ENCODE peak calls at places on chromosomes 4 and X, in nine cellular contexts. W is lower lobe of right lung, Y is nephron progenitor cell, X is heart left ventricle, G is breast epithelium, J is kidney, O is body of pancreas, V is foreskin fibroblast, I is AG10803. B is an unnamed sample.

GRCh38 chrX:1242901-1243402 is 25.7 kb upstream of the CSF2RA start:
- DNase-seq in W (no peak), Y (no peak), X (no peak), G (no peak), J (peak), O (no peak), V (no peak), I (no peak), B (no peak)

GRCh38 chr4:155667538-155668511 is 1.2 kb downstream of the GUCY1A1 start:
- DNase-seq in W (peak), Y (peak), X (peak), G (no peak), J (peak), O (peak), V (peak), I (peak), B (no peak)

GRCh38 chr4:126271266-126271665 is 956.5 kb downstream of the FAT4 start:
- DNase-seq in W (no peak), Y (no peak), X (no peak), G (no peak), J (no peak), O (no peak), V (no peak), I (peak), B (no peak)

GRCh38 chr4:153788419-153789276 is at the start of gene SFRP2:
- DNase-seq in W (peak), Y (peak), X (no peak), G (no peak), J (peak), O (peak), V (peak), I (no peak), B (no peak)

GRCh38 chr4:75514949-75515612 is 808 bp downstream of the THAP6 start:
- DNase-seq in W (no peak), Y (no peak), X (no peak), G (no peak), J (no peak), O (no peak), V (no peak), I (no peak), B (no peak)

GRCh38 chr4:11469900-11470708 is 41.4 kb upstream of the HS3ST1 start:
- DNase-seq in W (no peak), Y (no peak), X (no peak), G (no peak), J (no peak), O (no peak), V (no peak), I (no peak), B (no peak)

GRCh38 chr4:184787766-184788503 is 37.8 kb downstream of the ACSL1 start:
- DNase-seq in W (no peak), Y (no peak), X (no peak), G (no peak), J (no peak), O (no peak), V (no peak), I (no peak), B (no peak)

GRCh38 chr4:26330186-26330787 is 9.5 kb downstream of the RBPJ start:
- DNase-seq in W (no peak), Y (no peak), X (no peak), G (no peak), J (no peak), O (no peak), V (peak), I (peak), B (no peak)

GRCh38 chrX:16589211-16589610 is 60.7 kb upstream of the S100G start:
- DNase-seq in W (no peak), Y (no peak), X (no peak), G (no peak), J (no peak), O (no peak), V (peak), I (peak), B (no peak)

GRCh38 chr4:121272526-121272925 is 108.3 kb downstream of the QRFPR start:
- DNase-seq in W (no peak), Y (no peak), X (no peak), G (no peak), J (no peak), O (no peak), V (peak), I (no peak), B (no peak)

GRCh38 chr4:35725131-35725530 is 519.2 kb downstream of the ARAP2 start:
- DNase-seq in W (no peak), Y (no peak), X (no peak), G (no peak), J (no peak), O (no peak), V (no peak), I (no peak), B (no peak)
- TF ChIP-seq CTCF in W (no peak), Y (peak), X (no peak), G (no peak), J (no peak), O (no peak), V (no peak), I (no peak), B (no peak)

GRCh38 chrX:10526442-10526841 is 93.9 kb downstream of the MID1 start:
- DNase-seq in W (no peak), Y (no peak), X (no peak), G (no peak), J (no peak), O (no peak), V (peak), I (peak), B (no peak)
- TF ChIP-seq CTCF in W (no peak), Y (no peak), X (no peak), G (no peak), J (no peak), O (no peak), V (no peak), I (no peak), B (no peak)

DNA sequence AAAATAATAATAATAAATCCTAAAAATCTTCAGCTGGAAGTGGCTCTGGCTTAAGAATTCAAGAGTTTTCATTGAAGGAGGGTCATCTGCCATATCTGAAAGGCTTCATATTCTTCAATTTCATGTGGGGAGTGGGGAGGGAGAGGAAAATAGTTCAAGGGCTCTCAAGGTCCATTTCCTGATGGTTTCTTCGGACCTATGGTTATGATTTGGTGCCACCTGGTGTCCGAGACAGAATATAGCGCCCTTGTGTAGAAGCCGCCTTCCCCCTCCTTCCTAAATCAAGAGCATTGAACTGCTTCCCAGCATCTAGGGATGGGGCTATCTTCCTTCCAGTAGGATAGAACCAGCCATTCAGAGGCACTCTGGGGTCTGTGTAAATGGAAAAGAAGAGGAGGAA is 34.3 kb downstream of the NLGN3 start:
- DNase-seq in W (peak), Y (peak), X (peak), G (peak), J (no peak), O (peak), V (peak), I (peak), B (no peak)
- TF ChIP-seq CTCF in W (peak), Y (peak), X (peak), G (peak), J (peak), O (peak), V (peak), I (peak), B (no peak)

GRCh38 chrX:131262738-131263679 is 26.1 kb downstream of the IGSF1 start:
- DNase-seq in W (no peak), Y (peak), X (no peak), G (no peak), J (no peak), O (peak), V (no peak), I (no peak), B (no peak)
- TF ChIP-seq CTCF in W (no peak), Y (peak), X (no peak), G (no peak), J (no peak), O (peak), V (no peak), I (no peak), B (no peak)

GRCh38 chr4:3318561-3319021 is 25.8 kb downstream of the RGS12 start:
- DNase-seq in W (no peak), Y (no peak), X (no peak), G (no peak), J (peak), O (peak), V (no peak), I (no peak), B (no peak)
- TF ChIP-seq CTCF in W (no peak), Y (peak), X (no peak), G (no peak), J (peak), O (no peak), V (no peak), I (no peak), B (no peak)

GRCh38 chr4:139709660-139710059 is 44.0 kb downstream of the MGST2 start:
- DNase-seq in W (no peak), Y (no peak), X (no peak), G (no peak), J (no peak), O (no peak), V (no peak), I (no peak), B (no peak)

GRCh38 chr4:139700568-139700967 is 34.9 kb downstream of the MGST2 start:
- DNase-seq in W (no peak), Y (no peak), X (no peak), G (no peak), J (no peak), O (no peak), V (no peak), I (no peak), B (no peak)

GRCh38 chr4:139710073-139710472 is 44.5 kb downstream of the MGST2 start:
- DNase-seq in W (no peak), Y (no peak), X (no peak), G (no peak), J (no peak), O (no peak), V (no peak), I (peak), B (no peak)

DNA sequence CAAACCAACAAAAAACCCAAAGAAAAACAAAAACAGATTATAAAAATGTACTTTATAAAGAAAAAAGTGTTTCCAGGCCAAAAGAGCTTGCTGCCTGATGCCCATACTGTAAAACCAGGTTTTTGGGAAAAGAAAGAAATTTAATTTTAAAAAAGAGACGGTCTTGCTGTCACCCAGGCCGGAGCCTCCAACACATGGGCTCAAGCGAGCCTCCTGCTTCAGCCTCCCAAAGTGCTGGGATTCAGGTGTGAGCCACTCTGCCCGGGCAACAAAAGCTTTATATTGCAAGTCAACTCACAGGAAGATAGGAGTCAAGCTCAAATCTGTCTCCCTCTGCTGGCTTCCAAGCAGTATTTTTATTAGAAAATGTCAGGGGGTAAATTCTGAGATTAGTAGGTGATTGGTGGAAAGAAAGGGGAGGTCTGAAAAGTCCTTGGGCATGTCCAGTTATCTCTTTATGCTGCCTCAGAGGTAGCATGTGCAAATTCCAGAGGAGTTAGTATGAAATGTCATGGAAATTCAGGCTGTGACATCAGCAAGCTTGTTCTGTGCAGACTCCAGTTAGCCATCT is 39.4 kb downstream of the MGST2 start:
- DNase-seq in W (no peak), Y (no peak), X (no peak), G (no peak), J (no peak), O (no peak), V (no peak), I (no peak), B (no peak)
- TF ChIP-seq CTCF in W (no peak), Y (no peak), X (no peak), G (no peak), J (no peak), O (no peak), V (no peak), I (no peak), B (no peak)

DNA sequence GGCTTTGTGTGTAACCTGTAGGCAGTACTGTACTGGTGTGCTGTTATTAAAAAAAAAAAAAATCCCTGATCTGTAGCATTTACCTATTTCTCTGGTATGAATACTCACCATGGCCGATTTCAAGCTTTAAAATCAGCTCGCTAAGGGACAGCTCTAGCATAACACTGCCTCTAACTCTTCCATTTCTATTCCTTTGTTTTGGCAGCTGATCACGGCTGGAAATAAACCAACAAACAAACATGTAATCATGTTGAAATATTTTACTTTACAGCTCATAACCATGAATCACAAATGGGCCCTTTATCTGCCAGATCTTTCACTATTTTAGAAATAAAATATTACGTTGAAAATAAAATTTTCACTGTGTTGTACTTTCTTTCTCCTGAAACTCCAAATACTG is 60.5 kb upstream of the IL15 start:
- DNase-seq in W (no peak), Y (no peak), X (no peak), G (no peak), J (no peak), O (no peak), V (peak), I (peak), B (no peak)
- TF ChIP-seq CTCF in W (no peak), Y (no peak), X (no peak), G (no peak), J (no peak), O (no peak), V (no peak), I (no peak), B (no peak)